ENCODE peak calls at places on chromosomes 6 and 20, in six cellular contexts. One of them, this sample, is unnamed.

GRCh38 chr6:154815938-154816820 is 83.0 kb downstream of the SCAF8 start:
- DNase-seq in HTR-8/SVneo: no peak
- DNase-seq in NCI-H1105: no peak
- DNase-seq in NB4: no peak
- DNase-seq in neural crest cell: no peak
- DNase-seq in CD4-positive, alpha-beta T cell: no peak
- DNase-seq in this sample: peak

GRCh38 chr6:158043586-158044524 is 62.2 kb downstream of the SYNJ2 start:
- DNase-seq in HTR-8/SVneo: no peak
- DNase-seq in NCI-H1105: no peak
- DNase-seq in NB4: no peak
- DNase-seq in neural crest cell: no peak
- DNase-seq in CD4-positive, alpha-beta T cell: no peak
- DNase-seq in this sample: no peak

GRCh38 chr6:43359381-43359780 is 10.1 kb downstream of the ZNF318 start:
- DNase-seq in HTR-8/SVneo: no peak
- DNase-seq in NCI-H1105: no peak
- DNase-seq in NB4: no peak
- DNase-seq in neural crest cell: no peak
- DNase-seq in CD4-positive, alpha-beta T cell: no peak
- DNase-seq in this sample: no peak

GRCh38 chr20:64091762-64092161 is 7.6 kb upstream of the LKAAEAR1 start:
- DNase-seq in HTR-8/SVneo: no peak
- DNase-seq in NCI-H1105: no peak
- DNase-seq in NB4: no peak
- DNase-seq in neural crest cell: no peak
- DNase-seq in CD4-positive, alpha-beta T cell: no peak
- DNase-seq in this sample: no peak

GRCh38 chr6:150079604-150080003 is 10.7 kb upstream of the ULBP3 start:
- DNase-seq in HTR-8/SVneo: no peak
- DNase-seq in NCI-H1105: no peak
- DNase-seq in NB4: no peak
- DNase-seq in neural crest cell: no peak
- DNase-seq in CD4-positive, alpha-beta T cell: no peak
- DNase-seq in this sample: no peak

GRCh38 chr6:24950210-24950941 is 14.6 kb upstream of the RIPOR2 start:
- DNase-seq in HTR-8/SVneo: no peak
- DNase-seq in NCI-H1105: no peak
- DNase-seq in NB4: no peak
- DNase-seq in neural crest cell: no peak
- DNase-seq in CD4-positive, alpha-beta T cell: no peak
- DNase-seq in this sample: no peak

GRCh38 chr6:7108196-7108963 is 619 bp downstream of the RREB1 start:
- DNase-seq in HTR-8/SVneo: peak
- DNase-seq in NCI-H1105: no peak
- DNase-seq in NB4: peak
- DNase-seq in neural crest cell: peak
- DNase-seq in CD4-positive, alpha-beta T cell: peak
- DNase-seq in this sample: peak

GRCh38 chr6:106512048-106512957 is 117.0 kb downstream of the RTN4IP1 start:
- DNase-seq in HTR-8/SVneo: no peak
- DNase-seq in NCI-H1105: peak
- DNase-seq in NB4: peak
- DNase-seq in neural crest cell: peak
- DNase-seq in CD4-positive, alpha-beta T cell: peak
- DNase-seq in this sample: no peak

GRCh38 chr6:129875610-129876515 is 14.7 kb upstream of the TMEM244 start:
- DNase-seq in HTR-8/SVneo: no peak
- DNase-seq in NCI-H1105: no peak
- DNase-seq in NB4: no peak
- DNase-seq in neural crest cell: no peak
- DNase-seq in CD4-positive, alpha-beta T cell: no peak
- DNase-seq in this sample: peak

This sample was measured in foreskin melanocyte.